ENCODE peak calls at places on chromosomes 16 and 17, in ten cellular contexts. Z is CD4-positive, alpha-beta T cell; V is heart right ventricle; B is psoas muscle; S is stimulated activated naive CD8-positive, alpha-beta T cell treated with anti-CD3 and anti-CD28 coated beads, Interleukin-15, Interleukin-2, amounts not matched to agents 100 U/mL and 50 U/mL, for 24 hours; G is body of pancreas; A is activated CD4-positive, alpha-beta T cell treated with anti-CD3 and anti-CD28 coated beads for 36 hours; O is lung; I is effector memory CD8-positive, alpha-beta T cell; U is DND-41. N is an unnamed sample.

GRCh38 chr16:24685539-24686432 is 43.7 kb upstream of the TNRC6A start:
- ATAC-seq in I (no peak), U (no peak), Z (no peak), O (no peak), S (no peak), V (peak; percentile 48), B (no peak), A (no peak), G (peak; percentile 72), N (no peak)

GRCh38 chr16:83781-84615 is 6.0 kb downstream of the MPG start:
- ATAC-seq in O (no peak), Z (peak; percentile 43), A (peak; percentile 16), B (no peak), S (no peak), I (peak; percentile 22), U (peak; percentile 49), G (no peak), V (peak; percentile 26), N (no peak)

GRCh38 chr17:47915667-47916242 is 19.7 kb downstream of the SP2 start:
- ATAC-seq in S (no peak), A (no peak), Z (no peak), B (no peak), G (no peak), I (no peak), V (peak; percentile 66), U (no peak), O (no peak), N (no peak)

GRCh38 chr17:78143214-78144145 is 2.7 kb upstream of the C17orf99 start:
- ATAC-seq in S (no peak), U (no peak), O (no peak), B (no peak), V (no peak), A (no peak), Z (no peak), G (no peak), I (no peak), N (no peak)

GRCh38 chr16:74297296-74297665 is 667 bp downstream of the PSMD7 start:
- ATAC-seq in U (peak; percentile 46), I (no peak), Z (no peak), O (peak; percentile 5), A (peak; percentile 55), G (no peak), B (peak; percentile 52), S (peak; percentile 36), V (peak; percentile 26), N (peak; percentile 54)

GRCh38 chr17:42098747-42099399 is 600 bp upstream of the ZNF385C start:
- ATAC-seq in S (no peak), U (no peak), V (no peak), O (no peak), Z (peak; percentile 12), A (no peak), B (peak; percentile 55), G (no peak), I (peak; percentile 17), N (no peak)

GRCh38 chr17:81153340-81153803 is 11.9 kb upstream of the PVALEF start:
- ATAC-seq in Z (peak; percentile 17), U (no peak), A (no peak), V (peak; percentile 40), I (peak; percentile 21), S (no peak), B (peak; percentile 31), O (no peak), G (no peak), N (peak; percentile 74)

GRCh38 chr17:2624292-2624731 is 30.9 kb downstream of the PAFAH1B1 start:
- ATAC-seq in B (peak; percentile 18), G (no peak), Z (no peak), I (no peak), U (no peak), O (no peak), V (no peak), S (no peak), A (no peak), N (no peak)

GRCh38 chr16:69564845-69565610 is 738 bp upstream of the NFAT5 start:
- ATAC-seq in A (no peak), I (no peak), O (no peak), G (peak; percentile 1), U (no peak), V (no peak), Z (no peak), S (no peak), B (no peak), N (no peak)

GRCh38 chr17:80701730-80702129 is 157.1 kb downstream of the RPTOR start:
- ATAC-seq in G (no peak), I (no peak), S (no peak), A (no peak), B (no peak), Z (no peak), V (no peak), U (no peak), O (no peak), N (no peak)

GRCh38 chr17:81429813-81430510 is 34.7 kb downstream of the BAHCC1 start:
- ATAC-seq in V (peak; percentile 19), I (peak; percentile 23), B (no peak), A (no peak), G (no peak), U (peak; percentile 45), O (no peak), Z (no peak), S (no peak), N (no peak)

GRCh38 chr17:44350733-44351226 is 5.7 kb downstream of the GRN start:
- ATAC-seq in V (peak; percentile 50), B (peak; percentile 67), I (peak; percentile 62), U (peak; percentile 97), S (peak; percentile 70), O (peak; percentile 30), G (peak; percentile 41), Z (peak; percentile 79), A (peak; percentile 86), N (peak; percentile 76)

GRCh38 chr16:16175296-16175695 is 48.0 kb downstream of the ABCC6 start:
- ATAC-seq in V (peak; percentile 67), O (no peak), I (no peak), A (no peak), G (no peak), U (no peak), B (no peak), Z (no peak), S (no peak), N (no peak)

GRCh38 chr17:78428842-78429617 is 50.6 kb downstream of the PGS1 start:
- ATAC-seq in V (no peak), I (no peak), O (no peak), S (no peak), Z (no peak), G (no peak), U (no peak), B (no peak), A (no peak), N (no peak)

GRCh38 chr16:28149016-28149888 is 62.5 kb downstream of the XPO6 start:
- ATAC-seq in A (peak; percentile 59), G (no peak), U (no peak), V (no peak), B (peak; percentile 57), Z (peak; percentile 90), O (no peak), S (peak; percentile 33), I (peak; percentile 35), N (peak; percentile 50)

GRCh38 chr16:84080813-84081212 is 35.9 kb downstream of the MBTPS1 start:
- ATAC-seq in V (no peak), S (no peak), A (no peak), O (no peak), B (peak; percentile 15), Z (no peak), U (no peak), I (no peak), G (no peak), N (no peak)

GRCh38 chr17:77610518-77610893 is 348.0 kb upstream of the TNRC6C start:
- ATAC-seq in Z (peak; percentile 45), I (peak; percentile 33), G (no peak), O (no peak), U (peak; percentile 36), S (no peak), B (no peak), V (no peak), A (peak; percentile 42), N (peak; percentile 51)

GRCh38 chr17:20063665-20064648 is 54.8 kb downstream of the SPECC1 start:
- ATAC-seq in A (peak; percentile 85), G (peak; percentile 62), O (peak; percentile 48), B (peak; percentile 74), Z (no peak), U (no peak), S (peak; percentile 86), I (no peak), V (peak; percentile 94), N (peak; percentile 87)

GRCh38 chr17:46128453-46128852 is 64.8 kb downstream of the KANSL1 start:
- ATAC-seq in S (peak; percentile 4), V (peak; percentile 57), B (peak; percentile 19), O (no peak), Z (no peak), U (no peak), A (peak; percentile 30), G (no peak), I (no peak), N (no peak)

GRCh38 chr17:66540131-66540781 is 237.8 kb downstream of the PRKCA start:
- ATAC-seq in Z (no peak), U (peak; percentile 66), B (no peak), I (no peak), A (no peak), S (no peak), G (no peak), V (peak; percentile 93), O (no peak), N (no peak)

GRCh38 chr17:43714338-43715149 is 44.0 kb downstream of the SOST start:
- ATAC-seq in I (no peak), G (peak; percentile 24), O (no peak), A (no peak), Z (no peak), U (no peak), V (peak; percentile 41), B (peak; percentile 34), S (no peak), N (no peak)

GRCh38 chr16:3868967-3869366 is 11.5 kb downstream of the CREBBP start:
- ATAC-seq in I (no peak), O (no peak), U (no peak), B (no peak), V (no peak), Z (no peak), S (no peak), G (no peak), A (no peak), N (no peak)

GRCh38 chr17:83015511-83015910 is 63.9 kb upstream of the METRNL start:
- ATAC-seq in I (no peak), O (no peak), U (no peak), A (no peak), V (no peak), G (no peak), S (no peak), Z (no peak), B (no peak), N (no peak)

GRCh38 chr16:83713597-83713996 is 94.2 kb upstream of the HSBP1 start:
- ATAC-seq in G (no peak), O (peak; percentile 54), Z (no peak), A (no peak), S (no peak), I (no peak), V (no peak), B (no peak), U (peak; percentile 88), N (no peak)

GRCh38 chr16:86015606-86016005 is 116.6 kb downstream of the IRF8 start:
- ATAC-seq in A (no peak), G (no peak), I (no peak), B (no peak), S (no peak), O (no peak), V (no peak), Z (no peak), U (no peak), N (no peak)

GRCh38 chr16:56637814-56638750 is at the start of gene MT1A:
- ATAC-seq in I (peak; percentile 36), S (no peak), V (peak; percentile 92), G (peak; percentile 80), O (peak; percentile 84), B (peak; percentile 88), U (no peak), Z (no peak), A (peak; percentile 43), N (peak; percentile 57)

GRCh38 chr16:67458121-67458641 is 22.8 kb downstream of the ATP6V0D1 start:
- ATAC-seq in U (no peak), O (no peak), G (no peak), I (no peak), S (no peak), Z (no peak), B (no peak), A (no peak), V (no peak), N (no peak)

GRCh38 chr16:68416057-68417046 is 32.0 kb downstream of the SMPD3 start:
- ATAC-seq in Z (no peak), V (no peak), I (no peak), O (peak; percentile 66), A (no peak), U (peak; percentile 63), G (peak; percentile 93), B (peak; percentile 48), S (no peak), N (no peak)